ENCODE peak calls at places on chromosome 10, in ten cellular contexts. R is NCI-H2081; U is activated T-cell treated with anti-CD3 and anti-CD28 coated beads, Interleukin-2, amount 50 U/mL, for 48 hours; J is fibroblast of the conjunctiva; X is AG04450; I is right atrium auricular region; E is stimulated activated CD4-positive, alpha-beta T cell treated with anti-CD3 and anti-CD28 coated beads, Interleukin-1b, Interleukin-23, amount 100 ng/mL, for 24 hours; A is ELF-1; K is NCI-H774; N is AG08395. Q is an unnamed sample.

GRCh38 chr10:58544135-58544534 is 31.5 kb downstream of the BICC1 start:
- DNase-seq in J (no peak), X (no peak), R (no peak), E (no peak), I (no peak), K (no peak), N (no peak), A (no peak), U (no peak), Q (no peak)

GRCh38 chr10:64206409-64206808 is 685.2 kb downstream of the REEP3 start:
- DNase-seq in R (no peak), A (no peak), X (no peak), I (no peak), N (no peak), E (no peak), K (no peak), U (no peak), J (no peak), Q (no peak)

GRCh38 chr10:31751401-31752080 is 177.1 kb downstream of the ARHGAP12 start:
- DNase-seq in U (no peak), E (no peak), A (no peak), I (no peak), K (no peak), X (no peak), R (no peak), J (no peak), N (no peak), Q (no peak)

GRCh38 chr10:13396369-13396768 is 48.3 kb upstream of the SEPHS1 start:
- DNase-seq in N (no peak), X (no peak), E (no peak), I (no peak), A (no peak), U (no peak), K (no peak), J (no peak), R (no peak), Q (no peak)

GRCh38 chr10:113476191-113476590 is 76.7 kb upstream of the HABP2 start:
- DNase-seq in A (no peak), J (no peak), I (no peak), U (no peak), R (no peak), X (no peak), N (peak), E (no peak), K (no peak), Q (no peak)

GRCh38 chr10:59175538-59176240 is 754 bp upstream of the PHYHIPL start:
- DNase-seq in J (no peak), A (peak), N (no peak), E (no peak), I (no peak), K (peak), X (no peak), U (no peak), R (peak), Q (no peak)

GRCh38 chr10:102773986-102774385 is 30.2 kb downstream of the WBP1L start:
- DNase-seq in K (no peak), R (no peak), X (no peak), A (no peak), N (no peak), U (no peak), E (no peak), I (peak), J (no peak), Q (no peak)

GRCh38 chr10:128318366-128318765 is 192.1 kb upstream of the MKI67 start:
- DNase-seq in X (no peak), J (no peak), K (no peak), U (no peak), N (no peak), I (no peak), E (no peak), A (no peak), R (no peak), Q (no peak)

GRCh38 chr10:16367899-16368298 is 68.9 kb upstream of the PTER start:
- DNase-seq in U (no peak), K (no peak), A (no peak), J (no peak), I (no peak), E (no peak), R (peak), N (no peak), X (no peak), Q (no peak)

GRCh38 chr10:132716691-132717490 is 69.1 kb downstream of the NKX6-2 start:
- DNase-seq in I (no peak), U (no peak), N (no peak), E (no peak), J (no peak), R (no peak), X (no peak), K (no peak), A (peak), Q (no peak)

GRCh38 chr10:77359287-77359691 is 278.3 kb downstream of the KCNMA1 start:
- DNase-seq in U (no peak), X (no peak), N (no peak), K (no peak), E (no peak), J (no peak), A (no peak), I (no peak), R (no peak), Q (no peak)

GRCh38 chr10:68561804-68562649 is 1.9 kb downstream of the TET1 start:
- DNase-seq in A (peak), I (no peak), E (no peak), K (no peak), U (no peak), R (no peak), J (no peak), X (no peak), N (peak), Q (peak)

GRCh38 chr10:104576611-104577010 is 64.5 kb upstream of the SORCS3 start:
- DNase-seq in I (no peak), N (no peak), K (no peak), R (no peak), J (no peak), U (no peak), A (no peak), E (no peak), X (no peak), Q (no peak)

GRCh38 chr10:125994601-125995000 is 98.2 kb downstream of the FANK1 start:
- DNase-seq in J (no peak), I (no peak), K (no peak), X (no peak), A (no peak), E (no peak), U (no peak), R (no peak), N (no peak), Q (no peak)

GRCh38 chr10:53088956-53089355 is 316.4 kb upstream of the MBL2 start:
- DNase-seq in E (no peak), K (no peak), R (no peak), A (no peak), N (no peak), I (no peak), J (no peak), U (no peak), X (no peak), Q (no peak)

GRCh38 chr10:75209325-75210192 is 1.0 kb upstream of the VDAC2 start:
- DNase-seq in K (peak), N (peak), A (peak), X (no peak), E (peak), I (peak), J (peak), R (peak), U (peak), Q (peak)

GRCh38 chr10:103040424-103040823 is 122.3 kb downstream of the CNNM2 start:
- DNase-seq in K (no peak), N (peak), E (no peak), U (no peak), I (no peak), X (peak), J (no peak), A (no peak), R (no peak), Q (no peak)

GRCh38 chr10:121988361-121989324 is at the start of gene TACC2:
- DNase-seq in U (peak), J (no peak), A (peak), E (no peak), N (no peak), X (no peak), K (no peak), R (no peak), I (no peak), Q (no peak)

GRCh38 chr10:121838149-121838548 is 89.7 kb downstream of the ATE1 start:
- DNase-seq in N (no peak), A (no peak), R (no peak), U (no peak), J (no peak), I (no peak), K (no peak), X (no peak), E (no peak), Q (peak)

Q was measured in NCI-H510A.